ENCODE peak calls at places on chromosomes 4 and X, in seven cellular contexts. P, L, D, Z, K, R and G are unnamed samples.

GRCh38 chr4:165631912-165632311 is 241.1 kb upstream of the TLL1 start:
- DNase-seq in P (no peak), L (no peak), D (no peak), Z (no peak), K (no peak), R (no peak), G (no peak)

GRCh38 chr4:139167774-139168444 is 9.1 kb downstream of the ELF2 start:
- DNase-seq in P (peak; percentile 24), L (no peak), D (peak; percentile 80), Z (no peak), K (no peak), R (peak; percentile 30), G (no peak)

GRCh38 chr4:3369781-3370660 is 71.7 kb upstream of the HGFAC start:
- DNase-seq in P (peak; percentile 95), L (no peak), D (peak; percentile 82), Z (no peak), K (no peak), R (peak; percentile 89), G (no peak)

GRCh38 chrX:153475751-153476281 is 5.4 kb upstream of the HAUS7 start:
- DNase-seq in P (no peak), L (no peak), D (no peak), Z (no peak), K (no peak), R (no peak), G (no peak)

GRCh38 chrX:131752493-131753198 is 208.8 kb downstream of the OR13H1 start:
- DNase-seq in P (peak; percentile 72), L (no peak), D (peak; percentile 89), Z (no peak), K (no peak), R (peak; percentile 88), G (no peak)

GRCh38 chr4:89298788-89299152 is 8.8 kb downstream of the GPRIN3 start:
- DNase-seq in P (peak; percentile 9), L (no peak), D (peak; percentile 54), Z (no peak), K (no peak), R (peak; percentile 26), G (no peak)

GRCh38 chrX:150052226-150052625 is 113.9 kb upstream of the EOLA2 start:
- DNase-seq in P (no peak), L (no peak), D (no peak), Z (no peak), K (no peak), R (no peak), G (no peak)

GRCh38 chrX:768596-768995 is 138.0 kb downstream of the SHOX start:
- DNase-seq in P (no peak), L (no peak), D (no peak), Z (peak; percentile 7), K (peak; percentile 18), R (no peak), G (no peak)

GRCh38 chr4:187602339-187603092 is 393.1 kb upstream of the ZFP42 start:
- DNase-seq in P (peak; percentile 67), L (no peak), D (peak; percentile 54), Z (no peak), K (no peak), R (peak; percentile 58), G (no peak)

GRCh38 chrX:103197721-103198306 is 17.1 kb upstream of the BEX4 start:
- DNase-seq in P (no peak), L (no peak), D (peak; percentile 92), Z (no peak), K (no peak), R (peak; percentile 19), G (no peak)

GRCh38 chr4:152731997-152732396 is 47.5 kb downstream of the TIGD4 start:
- DNase-seq in P (no peak), L (no peak), D (no peak), Z (no peak), K (no peak), R (no peak), G (no peak)

GRCh38 chrX:75784689-75785491 is at the start of gene MAGEE2:
- DNase-seq in P (no peak), L (no peak), D (no peak), Z (no peak), K (no peak), R (no peak), G (no peak)

GRCh38 chrX:33987458-33987857 is 144.7 kb downstream of the FAM47A start:
- DNase-seq in P (no peak), L (no peak), D (no peak), Z (no peak), K (no peak), R (no peak), G (no peak)

GRCh38 chr4:20831746-20832145 is 131.5 kb downstream of the PACRGL start:
- DNase-seq in P (peak; percentile 18), L (no peak), D (peak; percentile 24), Z (no peak), K (no peak), R (peak; percentile 49), G (no peak)

GRCh38 chr4:79576480-79576803 is 168.4 kb upstream of the GK2 start:
- DNase-seq in P (peak; percentile 22), L (no peak), D (peak; percentile 49), Z (no peak), K (no peak), R (peak; percentile 44), G (no peak)

GRCh38 chr4:62953752-62954151 is 1455.5 kb downstream of the TECRL start:
- DNase-seq in P (no peak), L (no peak), D (no peak), Z (no peak), K (no peak), R (no peak), G (no peak)

GRCh38 chr4:186881521-186882220 is 158.0 kb upstream of the FAT1 start:
- DNase-seq in P (peak; percentile 46), L (no peak), D (peak; percentile 67), Z (no peak), K (no peak), R (peak; percentile 85), G (no peak)

GRCh38 chr4:182705389-182705788 is 211.8 kb downstream of the DCTD start:
- DNase-seq in P (no peak), L (no peak), D (no peak), Z (no peak), K (no peak), R (no peak), G (no peak)

GRCh38 chrX:20224814-20225487 is 41.8 kb downstream of the RPS6KA3 start:
- DNase-seq in P (no peak), L (no peak), D (peak; percentile 56), Z (no peak), K (no peak), R (peak; percentile 45), G (no peak)

GRCh38 chr4:6111354-6111930 is 88.9 kb downstream of the JAKMIP1 start:
- DNase-seq in P (no peak), L (no peak), D (no peak), Z (no peak), K (no peak), R (no peak), G (no peak)

GRCh38 chr4:2284161-2284933 is 22.4 kb upstream of the MXD4 start:
- DNase-seq in P (no peak), L (no peak), D (no peak), Z (peak; percentile 26), K (no peak), R (no peak), G (no peak)

GRCh38 chrX:136268051-136269048 is 17.1 kb upstream of the MAP7D3 start:
- DNase-seq in P (no peak), L (no peak), D (peak; percentile 54), Z (no peak), K (no peak), R (peak; percentile 41), G (no peak)

GRCh38 chrX:108270280-108270679 is 167.9 kb downstream of the COL4A6 start:
- DNase-seq in P (no peak), L (no peak), D (no peak), Z (peak; percentile 57), K (no peak), R (no peak), G (no peak)

GRCh38 chrX:154717824-154718223 is 33.1 kb downstream of the GAB3 start:
- DNase-seq in P (peak; percentile 33), L (no peak), D (peak; percentile 68), Z (no peak), K (no peak), R (peak; percentile 71), G (no peak)
- TF ChIP-seq CTCF in P (peak; percentile 19), L (no peak), D (no peak), Z (no peak), K (no peak), R (no peak), G (no peak)

DNA sequence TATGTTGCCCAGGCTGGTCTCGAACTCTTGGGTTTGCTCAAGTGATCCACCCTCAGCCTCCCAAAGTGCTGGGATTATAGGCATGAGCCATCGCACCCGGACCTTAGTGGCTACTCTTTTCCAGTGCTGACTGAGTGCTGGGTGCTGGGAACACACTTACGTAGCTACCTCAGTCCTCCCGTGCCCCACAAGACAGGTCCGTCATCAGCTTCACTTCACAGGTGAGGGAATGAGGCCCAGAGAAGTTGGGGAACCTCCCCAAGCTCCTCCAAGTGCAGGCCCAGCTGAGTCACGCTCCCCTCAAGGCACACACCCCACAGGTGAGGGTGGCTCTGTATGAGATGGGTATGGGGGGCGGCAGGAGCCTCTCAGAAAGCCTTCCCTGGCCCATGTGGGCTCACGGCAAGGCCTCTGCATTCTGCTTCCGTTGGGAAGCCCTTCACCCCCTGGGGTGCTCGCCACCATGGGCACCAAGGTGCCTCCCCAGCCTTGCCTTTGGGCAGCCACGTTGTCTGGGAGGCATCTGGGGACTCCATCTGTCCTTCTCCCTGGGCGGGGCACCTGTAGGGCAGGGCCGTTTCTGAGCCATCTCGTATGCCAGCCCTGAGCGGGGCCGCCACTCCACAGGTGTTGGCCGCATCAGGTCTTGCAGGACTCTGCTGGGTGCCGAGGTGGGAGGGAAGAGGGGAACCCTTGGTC is 28.4 kb downstream of the NSG1 start:
- DNase-seq in P (no peak), L (no peak), D (no peak), Z (no peak), K (peak; percentile 77), R (no peak), G (no peak)
- TF ChIP-seq CTCF in P (no peak), L (no peak), D (no peak), Z (no peak), K (no peak), R (no peak), G (no peak)

DNA sequence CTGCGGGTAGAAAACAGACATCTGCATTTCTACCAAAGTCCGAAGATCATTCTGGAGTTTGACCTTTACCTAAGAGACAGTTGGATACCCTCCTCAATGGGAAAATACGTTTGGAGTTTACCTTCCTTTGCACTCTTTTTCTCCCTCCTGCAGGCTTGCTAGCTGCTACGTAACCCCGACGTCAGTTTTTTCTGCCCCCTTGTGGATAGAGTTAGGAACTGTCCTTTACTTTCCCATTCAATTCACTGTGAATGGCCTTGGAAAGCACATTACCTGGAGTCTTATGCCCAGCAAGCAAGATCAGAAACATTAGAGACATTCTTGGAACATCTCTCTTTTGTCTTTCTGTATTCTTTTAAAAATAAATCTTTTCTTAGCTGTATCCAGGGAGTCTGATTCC is 250.7 kb downstream of the NAP1L3 start:
- DNase-seq in P (no peak), L (no peak), D (peak; percentile 14), Z (no peak), K (no peak), R (no peak), G (no peak)
- TF ChIP-seq CTCF in P (peak; percentile 44), L (peak; percentile 42), D (peak; percentile 48), Z (peak; percentile 42), K (no peak), R (peak; percentile 30), G (peak; percentile 43)

DNA sequence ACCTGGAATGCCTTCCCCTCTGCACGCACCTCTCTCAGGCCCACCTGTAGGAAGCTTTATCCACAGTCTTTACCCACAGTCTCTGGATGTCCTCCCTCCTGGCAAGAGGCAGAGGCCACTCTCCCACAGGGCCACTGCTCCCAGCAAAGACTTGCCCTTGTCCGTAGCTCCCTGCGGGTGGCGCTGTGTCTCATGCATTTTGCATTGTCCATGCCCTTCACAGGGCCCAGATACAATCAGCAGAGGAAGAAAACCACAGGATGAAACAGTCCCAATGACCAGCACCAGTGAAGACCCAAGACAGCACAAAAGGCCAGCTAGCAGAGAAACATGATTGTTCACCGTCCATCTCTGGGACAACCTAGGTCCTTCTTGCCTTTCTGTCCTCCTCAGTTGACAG is 2.1 kb upstream of the NSG1 start:
- DNase-seq in P (no peak), L (no peak), D (peak; percentile 26), Z (no peak), K (no peak), R (no peak), G (no peak)
- TF ChIP-seq CTCF in P (peak; percentile 55), L (no peak), D (peak; percentile 40), Z (peak; percentile 10), K (no peak), R (peak; percentile 37), G (peak; percentile 46)